ENCODE peak calls at places on chromosomes 3 and 15, in nine cellular contexts. S is adrenal gland, M is brain microvascular endothelial cell, G is kidney epithelial cell, L is lung, P is AG04449, H is OCI-LY7, O is sigmoid colon, W is foreskin fibroblast. B is an unnamed sample.

GRCh38 chr3:73558399-73559075 is 66.2 kb downstream of the PDZRN3 start:
- DNase-seq in L (no peak), O (no peak), S (peak), H (no peak), P (no peak), G (no peak), M (no peak), W (peak), B (peak)

GRCh38 chr15:69784808-69785550 is 312.7 kb downstream of the TLE3 start:
- DNase-seq in H (no peak), P (no peak), S (no peak), M (peak), W (peak), L (no peak), O (no peak), G (no peak), B (no peak)

GRCh38 chr15:58793862-58794261 is 22.8 kb downstream of the MINDY2 start:
- DNase-seq in M (no peak), H (no peak), O (no peak), P (no peak), W (no peak), G (peak), S (no peak), L (peak), B (no peak)

GRCh38 chr15:59232476-59232875 is 25.8 kb downstream of the LDHAL6B start:
- DNase-seq in M (peak), S (no peak), O (no peak), H (no peak), P (peak), G (peak), W (peak), L (no peak), B (peak)

GRCh38 chr15:91948001-91948608 is 94.6 kb downstream of the SLCO3A1 start:
- DNase-seq in M (no peak), S (no peak), L (no peak), H (no peak), G (peak), W (no peak), P (no peak), O (no peak), B (peak)

GRCh38 chr15:49953421-49953820 is 165.6 kb downstream of the ATP8B4 start:
- DNase-seq in M (no peak), O (no peak), P (no peak), W (no peak), G (no peak), L (no peak), H (no peak), S (no peak), B (no peak)

GRCh38 chr15:66841953-66842681 is 140.1 kb downstream of the SMAD6 start:
- DNase-seq in M (peak), G (peak), H (no peak), W (peak), S (peak), O (peak), L (peak), P (peak), B (peak)

GRCh38 chr15:52408823-52409222 is 113.2 kb upstream of the MYO5C start:
- DNase-seq in L (no peak), P (no peak), O (no peak), G (no peak), S (no peak), W (no peak), H (no peak), M (peak), B (no peak)

GRCh38 chr3:73041537-73041936 is 19.9 kb upstream of the EBLN2 start:
- DNase-seq in H (no peak), M (no peak), S (no peak), W (no peak), L (no peak), P (no peak), G (no peak), O (no peak), B (no peak)

GRCh38 chr3:112260563-112260962 is 33.5 kb downstream of the SLC9C1 start:
- DNase-seq in P (no peak), S (no peak), H (no peak), L (no peak), O (no peak), G (no peak), M (no peak), W (no peak), B (no peak)

GRCh38 chr3:193772389-193772788 is 179.4 kb downstream of the OPA1 start:
- DNase-seq in O (no peak), S (no peak), G (no peak), P (no peak), L (no peak), M (no peak), H (no peak), W (no peak), B (no peak)

GRCh38 chr3:50486219-50486888 is 17.1 kb downstream of the CACNA2D2 start:
- DNase-seq in W (no peak), S (no peak), H (no peak), L (no peak), M (peak), O (no peak), G (peak), P (no peak), B (no peak)

GRCh38 chr3:171833775-171834460 is 9.2 kb upstream of the TMEM212 start:
- DNase-seq in H (peak), W (peak), S (peak), L (no peak), O (no peak), M (peak), G (no peak), P (no peak), B (peak)

GRCh38 chr3:187310954-187311470 is 19.5 kb upstream of the MASP1 start:
- DNase-seq in M (no peak), W (no peak), H (no peak), S (no peak), G (no peak), O (no peak), P (no peak), L (no peak), B (peak)

GRCh38 chr3:30631237-30631961 is 25.0 kb downstream of the TGFBR2 start:
- DNase-seq in M (peak), S (no peak), P (no peak), W (peak), L (no peak), O (no peak), H (peak), G (no peak), B (peak)

GRCh38 chr15:92244703-92245102 is 149.0 kb upstream of the ST8SIA2 start:
- DNase-seq in W (no peak), S (no peak), L (no peak), P (no peak), O (no peak), H (no peak), G (no peak), M (no peak), B (no peak)

GRCh38 chr15:73996267-73996666 is 1.8 kb downstream of the PML start:
- DNase-seq in P (no peak), M (no peak), S (no peak), W (no peak), L (no peak), O (no peak), H (no peak), G (no peak), B (no peak)

GRCh38 chr15:73994912-73995622 is 551 bp downstream of the PML start:
- DNase-seq in M (no peak), O (peak), G (no peak), P (no peak), S (peak), W (peak), H (peak), L (no peak), B (no peak)

GRCh38 chr15:73996939-73997338 is 2.4 kb downstream of the PML start:
- DNase-seq in S (no peak), O (peak), P (no peak), L (no peak), H (peak), G (no peak), M (peak), W (peak), B (peak)

GRCh38 chr15:73994419-73994883 is at the start of gene PML:
- DNase-seq in L (peak), G (peak), M (peak), H (peak), W (peak), P (peak), O (peak), S (peak), B (peak)

GRCh38 chr15:73997986-73998385 is 3.5 kb downstream of the PML start:
- DNase-seq in H (no peak), S (no peak), P (no peak), O (peak), M (no peak), W (no peak), L (no peak), G (no peak), B (no peak)
- H3K4me3 ChIP-seq in H (no peak), S (no peak), P (no peak), O (no peak), M (no peak), W (peak), L (no peak), G (no peak), B (peak)

GRCh38 chr15:35436422-35436821 is 109.5 kb downstream of the DPH6 start:
- DNase-seq in O (no peak), M (no peak), L (no peak), G (no peak), H (no peak), P (no peak), S (no peak), W (no peak), B (no peak)

GRCh38 chr15:35439291-35439690 is 106.7 kb downstream of the DPH6 start:
- DNase-seq in M (peak), O (no peak), S (no peak), W (peak), L (no peak), G (no peak), H (no peak), P (peak), B (peak)

GRCh38 chr15:35442734-35443133 is 103.2 kb downstream of the DPH6 start:
- DNase-seq in G (no peak), M (no peak), L (no peak), S (no peak), H (no peak), P (no peak), W (no peak), O (no peak), B (no peak)

GRCh38 chr15:35440265-35440664 is 105.7 kb downstream of the DPH6 start:
- DNase-seq in L (no peak), H (no peak), W (no peak), P (no peak), S (no peak), G (no peak), M (no peak), O (no peak), B (no peak)

GRCh38 chr15:35437157-35437556 is 108.8 kb downstream of the DPH6 start:
- DNase-seq in L (no peak), P (no peak), O (no peak), H (no peak), M (no peak), S (no peak), W (peak), G (no peak), B (peak)
- TF ChIP-seq CTCF in L (no peak), P (no peak), O (no peak), H (no peak), M (peak), S (no peak), W (peak), G (no peak), B (peak)

GRCh38 chr3:122678496-122678895 is 2.1 kb upstream of the PARP14 start:
- DNase-seq in O (no peak), P (no peak), S (peak), H (no peak), M (no peak), W (no peak), L (no peak), G (no peak), B (no peak)

GRCh38 chr3:122679467-122680291 is 960 bp upstream of the PARP14 start:
- DNase-seq in W (peak), L (no peak), H (peak), O (peak), S (peak), M (no peak), G (no peak), P (no peak), B (peak)

GRCh38 chr3:122677261-122677660 is 3.4 kb upstream of the PARP14 start:
- DNase-seq in L (no peak), P (no peak), H (no peak), W (no peak), M (no peak), S (no peak), O (no peak), G (no peak), B (no peak)

GRCh38 chr3:122680381-122681293 is at the start of gene PARP14:
- DNase-seq in S (peak), W (peak), L (peak), G (peak), M (peak), O (peak), P (no peak), H (peak), B (peak)

GRCh38 chr3:122679085-122679466 is 1.6 kb upstream of the PARP14 start:
- DNase-seq in P (peak), S (peak), O (peak), L (peak), W (peak), M (peak), G (peak), H (peak), B (peak)
- H3K4me3 ChIP-seq in P (peak), S (no peak), O (peak), L (no peak), W (peak), M (peak), G (no peak), H (peak), B (peak)

DNA sequence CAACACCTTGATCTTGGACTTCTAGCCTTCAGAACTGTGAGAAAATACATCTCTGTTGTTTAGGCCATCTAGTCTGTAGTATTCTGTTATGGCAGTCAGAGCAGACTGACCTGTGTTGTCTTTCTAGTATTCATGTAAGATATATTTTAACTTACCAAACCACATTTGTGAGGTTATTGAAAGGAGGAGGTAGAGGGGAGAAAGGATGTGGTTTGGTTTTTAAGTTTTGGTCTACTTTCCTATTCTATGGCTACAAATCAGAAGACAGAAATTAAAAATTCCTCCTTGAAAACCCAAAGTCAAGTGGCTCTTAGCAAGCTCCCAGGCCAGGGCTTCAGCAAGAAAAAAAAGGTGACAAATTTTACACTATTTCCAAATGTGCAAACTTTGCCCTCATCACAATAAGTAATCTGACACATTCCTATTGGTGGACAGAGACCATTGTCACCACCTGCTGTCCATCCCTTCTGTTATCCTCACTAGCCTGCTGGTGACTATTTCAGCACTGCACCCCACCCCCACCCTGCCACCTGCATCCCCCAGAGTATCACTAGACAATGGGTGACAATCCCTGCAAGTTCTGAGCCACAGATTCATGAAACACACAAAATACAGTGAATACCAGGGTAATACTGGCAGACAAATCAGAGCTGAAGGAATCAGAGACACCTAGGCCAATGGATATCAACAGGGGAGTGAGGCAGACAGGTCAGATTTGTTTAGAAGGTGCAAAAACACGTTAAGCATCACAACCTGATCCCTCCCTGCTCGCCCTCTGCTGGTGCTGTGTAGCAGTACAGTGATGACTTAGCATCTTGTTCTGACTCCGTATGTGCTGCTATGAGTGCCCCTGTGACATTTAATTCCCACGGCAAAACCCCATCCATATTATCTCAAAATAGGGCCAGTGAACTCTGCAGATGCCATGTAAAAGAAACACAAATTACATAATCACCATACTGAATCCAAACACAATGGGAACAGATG is 79.0 kb upstream of the DCLK3 start:
- DNase-seq in P (no peak), W (peak), M (peak), G (no peak), L (no peak), S (no peak), H (peak), O (no peak), B (peak)
- TF ChIP-seq CTCF in P (peak), W (peak), M (peak), G (peak), L (no peak), S (no peak), H (peak), O (no peak), B (peak)

DNA sequence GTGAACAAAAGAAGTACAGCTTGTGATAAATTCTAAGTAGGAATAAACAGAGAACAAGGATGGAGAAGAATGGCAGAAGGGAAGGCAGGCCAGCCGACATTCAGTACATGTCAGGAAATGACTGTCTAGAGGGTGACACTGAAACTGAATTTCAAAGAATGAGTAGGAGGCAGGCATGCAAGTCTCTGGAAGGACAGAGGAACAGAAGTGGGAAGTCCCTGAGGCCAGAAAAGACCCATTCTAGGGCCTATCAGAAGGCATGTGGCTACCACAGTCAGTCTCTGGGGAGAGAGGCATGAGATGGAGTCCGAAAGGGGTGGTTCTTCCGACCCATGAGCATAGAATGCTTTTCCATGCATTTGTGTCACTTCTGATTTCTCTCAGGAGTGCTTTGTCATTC is 243.5 kb upstream of the UBE2E2 start:
- DNase-seq in L (no peak), P (no peak), G (no peak), W (no peak), S (no peak), H (no peak), O (no peak), M (no peak), B (no peak)
- H3K4me3 ChIP-seq in L (no peak), P (no peak), G (no peak), W (no peak), S (no peak), H (no peak), O (no peak), M (no peak), B (no peak)

GRCh38 chr3:10421996-10422395 is 83.4 kb downstream of the ATP2B2 start:
- DNase-seq in H (no peak), S (no peak), P (no peak), W (no peak), M (no peak), G (no peak), L (no peak), O (no peak), B (no peak)

GRCh38 chr3:10420745-10421475 is 84.5 kb downstream of the ATP2B2 start:
- DNase-seq in P (no peak), O (no peak), G (no peak), H (no peak), M (no peak), W (no peak), L (no peak), S (no peak), B (no peak)

GRCh38 chr3:10419637-10420232 is 85.7 kb downstream of the ATP2B2 start:
- DNase-seq in L (no peak), S (no peak), P (no peak), O (no peak), G (peak), H (peak), W (no peak), M (no peak), B (no peak)

GRCh38 chr3:10416730-10417300 is 88.6 kb downstream of the ATP2B2 start:
- DNase-seq in G (no peak), L (no peak), H (no peak), M (no peak), P (no peak), W (no peak), S (no peak), O (no peak), B (no peak)

DNA sequence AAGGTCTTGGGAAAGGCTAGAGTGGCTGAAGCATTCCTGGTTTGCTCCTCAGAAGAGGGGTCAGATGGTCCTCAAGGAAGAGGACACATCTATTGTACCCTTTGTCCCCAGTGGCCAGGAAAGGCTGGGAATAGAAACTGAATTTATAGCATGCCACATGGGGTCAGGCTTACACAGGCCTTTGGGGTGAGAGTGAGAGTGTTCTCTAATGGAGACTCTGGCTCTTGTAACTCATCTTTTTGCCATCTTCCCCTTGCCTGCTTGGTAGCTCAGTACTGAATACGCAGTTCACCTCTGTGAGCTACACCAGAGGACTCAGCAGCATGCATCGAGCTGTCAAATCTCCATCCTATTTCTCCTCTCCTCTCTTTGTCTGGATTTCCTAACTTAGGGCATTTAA is 87.5 kb downstream of the ATP2B2 start:
- DNase-seq in H (peak), M (no peak), P (no peak), G (no peak), W (peak), S (peak), L (no peak), O (no peak), B (peak)
- TF ChIP-seq CTCF in H (peak), M (peak), P (peak), G (no peak), W (peak), S (no peak), L (no peak), O (no peak), B (no peak)

GRCh38 chr3:12967751-12968209 is 105.4 kb downstream of the IQSEC1 start:
- DNase-seq in W (peak), G (peak), P (no peak), L (peak), M (peak), O (peak), H (peak), S (peak), B (peak)
- H3K4me3 ChIP-seq in W (peak), G (peak), P (peak), L (peak), M (peak), O (peak), H (peak), S (no peak), B (peak)